ENCODE peak calls at places on chromosomes 6 and 20, in eight cellular contexts. I, T, E, K, G, H, W and Z are unnamed samples.

GRCh38 chr6:40551966-40552365 is 35.2 kb downstream of the LRFN2 start:
- DNase-seq in I (no peak), T (no peak), E (no peak), K (no peak), G (no peak), H (no peak), W (no peak), Z (no peak)

GRCh38 chr6:105573138-105573537 is 170.3 kb upstream of the PREP start:
- DNase-seq in I (no peak), T (no peak), E (no peak), K (no peak), G (no peak), H (no peak), W (no peak), Z (no peak)

GRCh38 chr6:107679457-107679856 is 144.7 kb downstream of the SCML4 start:
- DNase-seq in I (no peak), T (no peak), E (peak), K (no peak), G (no peak), H (no peak), W (no peak), Z (no peak)

GRCh38 chr20:31721408-31722332 is 998 bp downstream of the BCL2L1 start:
- DNase-seq in I (no peak), T (no peak), E (no peak), K (no peak), G (no peak), H (peak), W (peak), Z (peak)

GRCh38 chr6:75431379-75431778 is 62.2 kb downstream of the FILIP1 start:
- DNase-seq in I (no peak), T (no peak), E (peak), K (no peak), G (no peak), H (no peak), W (peak), Z (no peak)

GRCh38 chr6:22613695-22614094 is 44.3 kb downstream of the HDGFL1 start:
- DNase-seq in I (no peak), T (no peak), E (peak), K (no peak), G (no peak), H (no peak), W (no peak), Z (no peak)

GRCh38 chr20:2135018-2135417 is 33.4 kb downstream of the STK35 start:
- DNase-seq in I (no peak), T (no peak), E (no peak), K (no peak), G (no peak), H (no peak), W (no peak), Z (no peak)

GRCh38 chr20:53847843-53848185 is 222.6 kb downstream of the BCAS1 start:
- DNase-seq in I (no peak), T (no peak), E (no peak), K (no peak), G (no peak), H (no peak), W (no peak), Z (no peak)

GRCh38 chr20:4702562-4703280 is 19.0 kb upstream of the PRND start:
- DNase-seq in I (no peak), T (no peak), E (no peak), K (no peak), G (no peak), H (no peak), W (no peak), Z (no peak)

GRCh38 chr6:137849709-137850093 is 17.4 kb upstream of the TNFAIP3 start:
- DNase-seq in I (no peak), T (no peak), E (no peak), K (no peak), G (no peak), H (no peak), W (no peak), Z (no peak)

GRCh38 chr6:37182736-37183590 is 13.0 kb downstream of the PIM1 start:
- DNase-seq in I (peak), T (peak), E (no peak), K (no peak), G (no peak), H (peak), W (no peak), Z (peak)

GRCh38 chr6:8852332-8852731 is 417.0 kb upstream of the SLC35B3 start:
- DNase-seq in I (no peak), T (no peak), E (no peak), K (no peak), G (no peak), H (no peak), W (no peak), Z (no peak)

GRCh38 chr20:20085812-20086211 is 33.5 kb downstream of the CFAP61 start:
- DNase-seq in I (no peak), T (no peak), E (no peak), K (no peak), G (no peak), H (no peak), W (no peak), Z (no peak)

GRCh38 chr6:12069891-12070529 is 57.9 kb downstream of the HIVEP1 start:
- DNase-seq in I (no peak), T (no peak), E (no peak), K (no peak), G (no peak), H (no peak), W (no peak), Z (no peak)

GRCh38 chr6:133392015-133392414 is 150.9 kb downstream of the EYA4 start:
- DNase-seq in I (no peak), T (no peak), E (no peak), K (no peak), G (no peak), H (no peak), W (no peak), Z (no peak)

GRCh38 chr6:26420607-26421235 is 18.6 kb downstream of the BTN3A1 start:
- DNase-seq in I (no peak), T (no peak), E (peak), K (no peak), G (no peak), H (peak), W (no peak), Z (no peak)

GRCh38 chr20:50848341-50848808 is 53.5 kb downstream of the BCAS4 start:
- DNase-seq in I (no peak), T (no peak), E (no peak), K (no peak), G (no peak), H (no peak), W (peak), Z (no peak)

GRCh38 chr6:113694278-113695077 is 162.7 kb upstream of the MARCKS start:
- DNase-seq in I (no peak), T (no peak), E (peak), K (no peak), G (no peak), H (no peak), W (no peak), Z (no peak)

GRCh38 chr6:67210450-67210849 is 1424.6 kb upstream of the ADGRB3 start:
- DNase-seq in I (no peak), T (no peak), E (peak), K (no peak), G (no peak), H (no peak), W (no peak), Z (no peak)

GRCh38 chr6:3147914-3148757 is 9.2 kb downstream of the TUBB2A start:
- DNase-seq in I (no peak), T (no peak), E (no peak), K (no peak), G (no peak), H (no peak), W (no peak), Z (no peak)

GRCh38 chr6:118507636-118508035 is 40.5 kb upstream of the PLN start:
- DNase-seq in I (no peak), T (no peak), E (no peak), K (no peak), G (no peak), H (no peak), W (no peak), Z (no peak)

GRCh38 chr20:12175538-12175937 is 257.8 kb downstream of the BTBD3 start:
- DNase-seq in I (no peak), T (no peak), E (no peak), K (no peak), G (no peak), H (no peak), W (no peak), Z (no peak)

GRCh38 chr6:10633216-10633615 is 61.2 kb downstream of the C6orf52 start:
- DNase-seq in I (no peak), T (no peak), E (peak), K (no peak), G (peak), H (no peak), W (no peak), Z (peak)

GRCh38 chr20:25484911-25485511 is 77.5 kb downstream of the GINS1 start:
- DNase-seq in I (no peak), T (no peak), E (peak), K (no peak), G (no peak), H (no peak), W (no peak), Z (no peak)

GRCh38 chr6:149212202-149212601 is 105.3 kb upstream of the TAB2 start:
- DNase-seq in I (no peak), T (no peak), E (peak), K (no peak), G (no peak), H (no peak), W (no peak), Z (no peak)

GRCh38 chr6:344816-345340 is 46.7 kb upstream of the IRF4 start:
- DNase-seq in I (no peak), T (no peak), E (no peak), K (no peak), G (no peak), H (no peak), W (no peak), Z (no peak)

GRCh38 chr20:33658510-33658909 is 3.6 kb upstream of the C20orf144 start:
- DNase-seq in I (no peak), T (no peak), E (no peak), K (no peak), G (no peak), H (no peak), W (no peak), Z (no peak)

GRCh38 chr6:169795196-169795595 is 43.8 kb downstream of the ERMARD start:
- DNase-seq in I (no peak), T (no peak), E (no peak), K (no peak), G (no peak), H (no peak), W (peak), Z (no peak)

GRCh38 chr20:53872561-53873248 is 197.7 kb downstream of the BCAS1 start:
- DNase-seq in I (peak), T (no peak), E (no peak), K (no peak), G (no peak), H (peak), W (no peak), Z (no peak)

GRCh38 chr6:45495404-45496084 is 117.8 kb upstream of the SUPT3H start:
- DNase-seq in I (no peak), T (no peak), E (no peak), K (no peak), G (no peak), H (no peak), W (no peak), Z (no peak)

GRCh38 chr20:3729811-3730550 is 2.5 kb upstream of the HSPA12B start:
- DNase-seq in I (no peak), T (no peak), E (no peak), K (no peak), G (no peak), H (no peak), W (no peak), Z (no peak)

GRCh38 chr6:41366150-41366549 is 30.7 kb downstream of the NCR2 start:
- DNase-seq in I (no peak), T (no peak), E (no peak), K (no peak), G (no peak), H (no peak), W (no peak), Z (no peak)